ENCODE peak calls at places on chromosomes 4 and X, in ten cellular contexts. V is tibial nerve, Y is prostate gland, K is AG09319, D is GM13976, U is PC-9, N is GM10248, J is mammary epithelial cell, G is colonic mucosa, R is WTC11. B is an unnamed sample.

GRCh38 chr4:153809307-153809706 is 20.4 kb upstream of the SFRP2 start:
- DNase-seq in R (no peak), J (no peak), K (no peak), Y (no peak), N (no peak), D (no peak), G (no peak), U (no peak), V (no peak), B (no peak)

GRCh38 chr4:5693871-5694270 is 14.5 kb downstream of the EVC2 start:
- DNase-seq in G (no peak), K (no peak), J (no peak), N (no peak), Y (no peak), U (no peak), D (no peak), R (no peak), V (no peak), B (no peak)

GRCh38 chrX:68822641-68823410 is 6.0 kb upstream of the EFNB1 start:
- DNase-seq in J (no peak), D (peak), V (no peak), N (peak), U (no peak), R (no peak), G (no peak), K (peak), Y (no peak), B (no peak)

GRCh38 chr4:6383019-6383404 is 89.4 kb downstream of the PPP2R2C start:
- DNase-seq in J (no peak), R (no peak), K (no peak), V (no peak), D (no peak), N (no peak), U (no peak), G (no peak), Y (no peak), B (no peak)

GRCh38 chrX:39152106-39152649 is 350.9 kb downstream of the MID1IP1 start:
- DNase-seq in Y (no peak), D (peak), V (no peak), K (no peak), U (no peak), R (peak), G (peak), J (no peak), N (peak), B (no peak)

GRCh38 chr4:73417342-73417741 is 13.3 kb downstream of the ALB start:
- DNase-seq in V (no peak), R (no peak), D (no peak), G (no peak), Y (no peak), N (no peak), J (no peak), U (no peak), K (no peak), B (no peak)

GRCh38 chr4:16067515-16067914 is 16.3 kb downstream of the PROM1 start:
- DNase-seq in V (no peak), G (no peak), N (no peak), U (no peak), D (no peak), K (no peak), Y (no peak), R (no peak), J (peak), B (no peak)

GRCh38 chrX:34873500-34874225 is 68.9 kb upstream of the FAM47B start:
- DNase-seq in J (no peak), V (no peak), R (no peak), N (no peak), U (no peak), G (no peak), K (no peak), D (no peak), Y (no peak), B (no peak)

GRCh38 chr4:3308691-3309090 is 15.9 kb downstream of the RGS12 start:
- DNase-seq in J (no peak), G (no peak), R (no peak), D (no peak), K (no peak), U (no peak), Y (no peak), N (no peak), V (no peak), B (peak)

GRCh38 chr4:110953191-110953590 is 330.3 kb upstream of the PITX2 start:
- DNase-seq in K (no peak), U (no peak), D (no peak), N (no peak), G (no peak), R (no peak), V (no peak), J (no peak), Y (no peak), B (no peak)

GRCh38 chr4:151117371-151117962 is 18.0 kb downstream of the RPS3A start:
- DNase-seq in G (peak), N (peak), R (peak), U (peak), Y (peak), K (no peak), V (peak), J (peak), D (peak), B (no peak)

GRCh38 chr4:24118031-24118430 is 228.2 kb upstream of the PPARGC1A start:
- DNase-seq in J (no peak), U (no peak), N (no peak), G (no peak), R (no peak), Y (no peak), V (no peak), K (no peak), D (no peak), B (no peak)

GRCh38 chrX:9882669-9883446 is 84.3 kb upstream of the CLDN34 start:
- DNase-seq in U (no peak), Y (no peak), G (no peak), V (no peak), R (no peak), K (no peak), D (no peak), J (no peak), N (no peak), B (no peak)

GRCh38 chr4:111214371-111214770 is 591.5 kb upstream of the PITX2 start:
- DNase-seq in D (no peak), K (no peak), R (no peak), Y (no peak), G (no peak), U (no peak), N (no peak), J (no peak), V (no peak), B (no peak)

GRCh38 chr4:152696764-152697250 is 17.0 kb upstream of the TMEM154 start:
- DNase-seq in Y (no peak), N (peak), K (no peak), J (peak), G (no peak), R (no peak), U (peak), V (peak), D (peak), B (no peak)

GRCh38 chrX:77446029-77446585 is 1.1 kb upstream of the FGF16 start:
- DNase-seq in J (no peak), G (peak), Y (no peak), N (peak), V (no peak), R (peak), U (no peak), K (no peak), D (peak), B (no peak)

GRCh38 chr4:58191086-58191485 is 1080.9 kb upstream of the IGFBP7 start:
- DNase-seq in G (no peak), U (no peak), J (no peak), N (no peak), D (no peak), V (no peak), Y (no peak), R (no peak), K (no peak), B (no peak)

GRCh38 chr4:88779431-88779830 is 81.8 kb upstream of the NAP1L5 start:
- DNase-seq in D (no peak), J (no peak), Y (no peak), R (no peak), N (no peak), G (no peak), V (no peak), K (no peak), U (no peak), B (no peak)

GRCh38 chr4:138919094-138919936 is 96.3 kb upstream of the NOCT start:
- DNase-seq in U (peak), D (peak), Y (peak), R (peak), V (peak), N (peak), J (peak), G (peak), K (peak), B (peak)

GRCh38 chrX:9890541-9891200 is 76.5 kb upstream of the CLDN34 start:
- DNase-seq in K (no peak), J (no peak), V (no peak), R (no peak), N (no peak), D (no peak), U (no peak), G (no peak), Y (no peak), B (no peak)

GRCh38 chrX:19750028-19750786 is 137.2 kb downstream of the SH3KBP1 start:
- DNase-seq in R (no peak), K (no peak), N (no peak), D (no peak), V (no peak), G (no peak), Y (no peak), U (no peak), J (no peak), B (no peak)

GRCh38 chr4:6591305-6591704 is 16.3 kb downstream of the MAN2B2 start:
- DNase-seq in Y (no peak), G (no peak), U (no peak), D (peak), R (no peak), V (no peak), J (no peak), N (peak), K (no peak), B (no peak)

GRCh38 chrX:48022100-48022499 is 15.3 kb downstream of the SPACA5 start:
- DNase-seq in K (no peak), G (no peak), R (no peak), N (no peak), D (no peak), U (no peak), J (no peak), V (no peak), Y (no peak), B (no peak)

GRCh38 chrX:143934542-143934941 is 50.7 kb downstream of the UBE2NL start:
- DNase-seq in J (no peak), V (no peak), G (no peak), D (no peak), U (no peak), Y (no peak), R (no peak), N (no peak), K (no peak), B (no peak)

GRCh38 chr4:10480616-10481015 is 23.4 kb upstream of the ZNF518B start:
- DNase-seq in D (no peak), J (no peak), K (no peak), N (no peak), Y (no peak), U (no peak), G (no peak), R (no peak), V (no peak), B (no peak)

GRCh38 chr4:19888587-19888986 is 363.1 kb upstream of the SLIT2 start:
- DNase-seq in U (no peak), R (no peak), N (no peak), K (no peak), D (no peak), V (no peak), Y (no peak), G (no peak), J (no peak), B (no peak)

GRCh38 chr4:142095886-142096605 is 459.7 kb downstream of the IL15 start:
- DNase-seq in J (peak), U (peak), R (no peak), D (no peak), G (no peak), N (no peak), Y (peak), V (peak), K (peak), B (no peak)

GRCh38 chrX:13821740-13822139 is 4.8 kb upstream of the GPM6B start:
- DNase-seq in K (no peak), D (no peak), V (no peak), R (no peak), U (no peak), G (no peak), N (no peak), Y (no peak), J (peak), B (no peak)

GRCh38 chrX:22056235-22056634 is 24.1 kb downstream of the PHEX start:
- DNase-seq in U (no peak), J (no peak), R (no peak), V (no peak), D (no peak), N (no peak), K (no peak), G (no peak), Y (no peak), B (no peak)
- TF ChIP-seq CTCF in U (no peak), J (no peak), R (no peak), V (no peak), D (no peak), N (no peak), K (no peak), G (no peak), Y (no peak), B (no peak)

GRCh38 chrX:131059231-131059630 is 1.1 kb downstream of the ARHGAP36 start:
- DNase-seq in D (no peak), Y (no peak), N (no peak), U (no peak), G (no peak), V (no peak), R (no peak), J (no peak), K (no peak), B (no peak)

GRCh38 chrX:131066237-131066636 is 8.1 kb downstream of the ARHGAP36 start:
- DNase-seq in N (no peak), D (no peak), J (no peak), Y (no peak), R (no peak), G (no peak), V (no peak), K (no peak), U (no peak), B (no peak)

GRCh38 chrX:131060147-131060546 is 2.0 kb downstream of the ARHGAP36 start:
- DNase-seq in K (no peak), G (no peak), J (no peak), Y (no peak), N (no peak), D (no peak), V (no peak), R (no peak), U (no peak), B (no peak)

GRCh38 chrX:131067216-131067615 is 9.1 kb downstream of the ARHGAP36 start:
- DNase-seq in R (peak), Y (no peak), K (no peak), G (no peak), N (no peak), J (no peak), U (no peak), V (no peak), D (no peak), B (no peak)

DNA sequence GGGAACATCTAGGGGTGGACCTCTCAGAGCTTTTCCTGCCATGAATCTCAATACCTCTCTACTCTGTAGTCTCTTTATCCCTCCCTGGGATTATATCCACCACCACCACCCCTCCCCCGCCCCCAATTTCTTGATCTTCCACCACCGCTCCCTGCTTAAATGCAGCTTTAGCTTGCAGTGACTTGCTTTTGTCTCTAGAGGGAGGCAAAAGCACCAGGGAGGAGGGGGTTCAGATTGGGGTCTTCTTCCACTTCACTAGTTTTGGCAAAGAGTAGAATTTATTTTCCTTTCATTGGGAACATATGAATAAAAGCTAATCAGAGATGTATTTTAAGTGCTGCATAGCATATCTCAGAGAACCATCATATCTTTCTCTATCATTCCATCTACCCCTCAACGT is 5.5 kb downstream of the ARHGAP36 start:
- DNase-seq in G (no peak), V (no peak), Y (no peak), N (no peak), J (no peak), U (no peak), K (no peak), D (no peak), R (no peak), B (no peak)
- TF ChIP-seq CTCF in G (no peak), V (no peak), Y (no peak), N (no peak), J (no peak), U (no peak), K (no peak), D (peak), R (no peak), B (peak)

GRCh38 chr4:140150636-140150885 is 3.4 kb downstream of the MAML3 start:
- DNase-seq in K (no peak), D (no peak), J (peak), N (no peak), V (peak), G (peak), U (no peak), R (no peak), Y (peak), B (no peak)
- TF ChIP-seq CTCF in K (no peak), D (no peak), J (no peak), N (no peak), V (no peak), G (no peak), U (no peak), R (no peak), Y (no peak), B (peak)

DNA sequence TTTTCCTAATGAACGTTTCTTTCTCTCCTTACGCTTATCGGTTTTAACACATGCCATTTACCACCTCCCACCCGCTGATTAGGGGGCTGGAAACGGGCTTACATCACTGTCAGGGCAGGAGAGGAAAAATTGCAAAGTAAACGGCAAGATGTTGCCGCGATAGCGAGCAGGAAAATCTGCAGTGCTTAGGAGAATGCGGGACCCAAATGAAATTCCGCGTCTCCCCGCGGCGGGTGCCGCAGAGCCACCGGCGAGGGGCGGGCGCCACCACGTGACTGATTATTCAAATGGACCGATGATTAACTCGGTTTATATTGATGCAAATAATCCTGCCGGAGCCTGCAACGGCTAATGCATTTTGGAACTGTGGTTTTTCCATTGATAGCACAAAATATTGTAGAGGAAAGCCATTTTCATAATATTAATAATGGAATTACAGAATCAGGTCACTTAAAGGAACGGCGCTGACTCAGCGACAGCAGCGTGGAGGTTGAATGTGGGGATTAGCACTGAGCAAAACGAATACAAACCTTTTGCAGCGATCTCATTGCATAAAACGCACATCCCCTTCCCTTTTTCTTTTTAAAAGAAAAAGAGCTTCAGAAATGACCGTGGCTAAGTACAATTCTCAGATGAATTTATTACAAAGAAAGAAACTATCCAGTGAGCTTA is 224.2 kb downstream of the STIM2 start:
- DNase-seq in N (peak), U (no peak), Y (peak), J (no peak), R (peak), G (peak), V (no peak), D (no peak), K (no peak), B (peak)
- TF ChIP-seq CTCF in N (no peak), U (no peak), Y (no peak), J (no peak), R (no peak), G (no peak), V (no peak), D (no peak), K (no peak), B (peak)

GRCh38 chrX:110211340-110211739 is 106.5 kb downstream of the AMMECR1 start:
- DNase-seq in N (no peak), K (no peak), Y (no peak), U (no peak), R (no peak), D (no peak), J (no peak), G (no peak), V (no peak), B (no peak)

GRCh38 chrX:110210417-110211139 is 107.3 kb downstream of the AMMECR1 start:
- DNase-seq in R (no peak), V (no peak), G (no peak), J (peak), N (no peak), U (peak), Y (no peak), K (peak), D (no peak), B (no peak)

GRCh38 chrX:110213183-110213582 is 104.7 kb downstream of the AMMECR1 start:
- DNase-seq in V (no peak), K (no peak), D (no peak), R (no peak), G (no peak), N (no peak), J (no peak), Y (no peak), U (no peak), B (no peak)

GRCh38 chrX:110214684-110215083 is 103.2 kb downstream of the AMMECR1 start:
- DNase-seq in N (no peak), J (no peak), D (no peak), R (no peak), G (no peak), V (no peak), K (no peak), U (no peak), Y (no peak), B (no peak)

GRCh38 chrX:110212299-110212698 is 105.6 kb downstream of the AMMECR1 start:
- DNase-seq in U (no peak), V (no peak), G (no peak), Y (no peak), N (no peak), D (no peak), J (no peak), K (no peak), R (no peak), B (no peak)
- TF ChIP-seq CTCF in U (peak), V (no peak), G (peak), Y (no peak), N (no peak), D (no peak), J (peak), K (no peak), R (no peak), B (peak)

GRCh38 chr4:169135776-169136175 is 125.7 kb upstream of the CBR4 start:
- DNase-seq in U (no peak), N (no peak), V (no peak), Y (no peak), D (no peak), K (no peak), R (no peak), G (no peak), J (no peak), B (no peak)
- TF ChIP-seq CTCF in U (no peak), N (no peak), V (no peak), Y (no peak), D (no peak), K (no peak), R (no peak), G (no peak), J (no peak), B (no peak)

B was measured in type B pancreatic cell.